ENCODE peak calls at places on chromosome 2, in five cellular contexts. One of them, this sample, is unnamed. For H3K4me1, the result is how much of the 10 kb centered on the place peaks cover.

GRCh38 chr2:187379869-187380268 is 68.2 kb downstream of the CALCRL start:
- DNase-seq in effector memory CD4-positive, alpha-beta T cell: no peak
- DNase-seq in upper lobe of right lung: no peak
- DNase-seq in adrenal gland: no peak
- DNase-seq in Peyer's patch: no peak
- DNase-seq in this sample: no peak

GRCh38 chr2:20431772-20432171 is 15.1 kb upstream of the RHOB start:
- DNase-seq in effector memory CD4-positive, alpha-beta T cell: no peak
- DNase-seq in upper lobe of right lung: no peak
- DNase-seq in adrenal gland: no peak
- DNase-seq in Peyer's patch: no peak
- DNase-seq in this sample: no peak

GRCh38 chr2:60873381-60873780 is 8.0 kb upstream of the REL start:
- DNase-seq in effector memory CD4-positive, alpha-beta T cell: no peak
- DNase-seq in upper lobe of right lung: no peak
- DNase-seq in adrenal gland: no peak
- DNase-seq in Peyer's patch: no peak
- DNase-seq in this sample: no peak

GRCh38 chr2:15957881-15958713 is 17.7 kb downstream of the MYCN start:
- DNase-seq in effector memory CD4-positive, alpha-beta T cell: no peak
- DNase-seq in upper lobe of right lung: no peak
- DNase-seq in adrenal gland: no peak
- DNase-seq in Peyer's patch: no peak
- DNase-seq in this sample: no peak

GRCh38 chr2:102520009-102520408 is 47.0 kb downstream of the SLC9A4 start:
- DNase-seq in effector memory CD4-positive, alpha-beta T cell: no peak
- DNase-seq in upper lobe of right lung: no peak
- DNase-seq in adrenal gland: peak
- DNase-seq in Peyer's patch: no peak
- DNase-seq in this sample: no peak

GRCh38 chr2:6510547-6510946 is 355.2 kb downstream of the CMPK2 start:
- DNase-seq in effector memory CD4-positive, alpha-beta T cell: no peak
- DNase-seq in upper lobe of right lung: no peak
- DNase-seq in adrenal gland: no peak
- DNase-seq in Peyer's patch: no peak
- DNase-seq in this sample: no peak

GRCh38 chr2:121790276-121790956 is 35.0 kb downstream of the TSN start:
- DNase-seq in effector memory CD4-positive, alpha-beta T cell: no peak
- DNase-seq in upper lobe of right lung: no peak
- DNase-seq in adrenal gland: no peak
- DNase-seq in Peyer's patch: no peak
- DNase-seq in this sample: no peak

GRCh38 chr2:15745329-15745728 is 153.7 kb downstream of the DDX1 start:
- DNase-seq in effector memory CD4-positive, alpha-beta T cell: no peak
- DNase-seq in upper lobe of right lung: no peak
- DNase-seq in adrenal gland: no peak
- DNase-seq in Peyer's patch: no peak
- DNase-seq in this sample: no peak

GRCh38 chr2:25337276-25337675 is 4.4 kb downstream of the DNMT3A start:
- DNase-seq in effector memory CD4-positive, alpha-beta T cell: no peak
- DNase-seq in upper lobe of right lung: no peak
- DNase-seq in adrenal gland: no peak
- DNase-seq in Peyer's patch: no peak
- DNase-seq in this sample: no peak

GRCh38 chr2:30920511-30920910 is 113.3 kb upstream of the CAPN13 start:
- DNase-seq in effector memory CD4-positive, alpha-beta T cell: no peak
- DNase-seq in upper lobe of right lung: no peak
- DNase-seq in adrenal gland: no peak
- DNase-seq in Peyer's patch: no peak
- DNase-seq in this sample: no peak

GRCh38 chr2:68062680-68063387 is at the start of gene C1D:
- DNase-seq in effector memory CD4-positive, alpha-beta T cell: peak
- DNase-seq in upper lobe of right lung: peak
- DNase-seq in adrenal gland: peak
- DNase-seq in Peyer's patch: peak
- DNase-seq in this sample: peak

GRCh38 chr2:227297052-227297451 is 28.0 kb upstream of the MFF start:
- DNase-seq in effector memory CD4-positive, alpha-beta T cell: no peak
- DNase-seq in upper lobe of right lung: no peak
- DNase-seq in adrenal gland: no peak
- DNase-seq in Peyer's patch: no peak
- DNase-seq in this sample: no peak

GRCh38 chr2:216222650-216223352 is 113.7 kb downstream of the XRCC5 start:
- DNase-seq in effector memory CD4-positive, alpha-beta T cell: no peak
- DNase-seq in upper lobe of right lung: no peak
- DNase-seq in adrenal gland: no peak
- DNase-seq in Peyer's patch: no peak
- DNase-seq in this sample: no peak
- H3K4me1 ChIP-seq in effector memory CD4-positive, alpha-beta T cell: under half
- H3K4me1 ChIP-seq in upper lobe of right lung: under half
- H3K4me1 ChIP-seq in adrenal gland: under half
- H3K4me1 ChIP-seq in Peyer's patch: under half
- H3K4me1 ChIP-seq in this sample: under half

GRCh38 chr2:28400921-28401320 is 8.3 kb downstream of the FOSL2 start:
- DNase-seq in effector memory CD4-positive, alpha-beta T cell: no peak
- DNase-seq in upper lobe of right lung: no peak
- DNase-seq in adrenal gland: no peak
- DNase-seq in Peyer's patch: no peak
- DNase-seq in this sample: no peak

GRCh38 chr2:28401948-28402550 is 9.4 kb downstream of the FOSL2 start:
- DNase-seq in effector memory CD4-positive, alpha-beta T cell: no peak
- DNase-seq in upper lobe of right lung: no peak
- DNase-seq in adrenal gland: no peak
- DNase-seq in Peyer's patch: peak
- DNase-seq in this sample: no peak

GRCh38 chr2:28400434-28400833 is 7.8 kb downstream of the FOSL2 start:
- DNase-seq in effector memory CD4-positive, alpha-beta T cell: no peak
- DNase-seq in upper lobe of right lung: no peak
- DNase-seq in adrenal gland: no peak
- DNase-seq in Peyer's patch: peak
- DNase-seq in this sample: no peak

GRCh38 chr2:28399946-28400345 is 7.3 kb downstream of the FOSL2 start:
- DNase-seq in effector memory CD4-positive, alpha-beta T cell: no peak
- DNase-seq in upper lobe of right lung: no peak
- DNase-seq in adrenal gland: no peak
- DNase-seq in Peyer's patch: peak
- DNase-seq in this sample: no peak

DNA sequence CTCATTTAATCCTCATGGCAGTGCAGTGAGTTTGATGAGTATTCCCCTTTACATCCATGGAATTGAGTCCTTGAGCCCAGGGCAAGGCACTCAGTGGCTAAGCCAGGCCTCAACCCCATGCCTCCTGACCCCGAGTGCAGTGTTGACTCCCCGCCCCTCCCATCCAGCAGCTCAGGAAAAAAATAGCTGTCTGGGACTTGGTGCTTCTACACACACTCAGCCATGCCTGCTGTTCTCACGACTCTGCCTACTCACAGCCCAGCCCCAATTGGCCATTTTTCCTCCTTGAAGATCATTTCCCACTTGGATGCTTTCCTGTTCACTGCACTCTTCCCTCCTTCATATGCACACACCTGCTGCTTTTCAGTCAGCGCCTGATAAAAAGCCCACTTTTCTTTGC is 8.8 kb downstream of the FOSL2 start:
- DNase-seq in effector memory CD4-positive, alpha-beta T cell: no peak
- DNase-seq in upper lobe of right lung: no peak
- DNase-seq in adrenal gland: peak
- DNase-seq in Peyer's patch: peak
- DNase-seq in this sample: no peak
- H3K4me1 ChIP-seq in effector memory CD4-positive, alpha-beta T cell: under half
- H3K4me1 ChIP-seq in upper lobe of right lung: half or more
- H3K4me1 ChIP-seq in adrenal gland: half or more
- H3K4me1 ChIP-seq in Peyer's patch: under half
- H3K4me1 ChIP-seq in this sample: under half

DNA sequence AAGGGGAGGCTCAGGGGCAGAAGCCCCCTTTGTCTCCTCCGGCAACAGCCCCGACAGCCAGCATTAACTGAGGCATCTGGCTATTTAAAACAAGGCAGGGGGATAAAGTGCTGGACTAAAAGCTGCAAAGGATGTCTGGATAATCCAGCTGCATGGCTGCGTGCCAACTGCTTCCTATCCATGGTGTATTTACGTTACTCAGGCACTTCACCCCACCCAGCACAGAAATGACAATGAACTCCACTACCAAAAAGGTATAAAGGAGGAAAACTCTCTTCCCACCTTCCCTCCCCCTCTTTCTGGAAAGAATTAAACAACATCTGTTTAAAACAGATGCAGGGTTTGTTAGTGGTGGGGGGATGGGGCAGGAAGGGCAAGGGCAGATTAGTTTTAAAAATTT is 82.5 kb downstream of the SPRED2 start:
- DNase-seq in effector memory CD4-positive, alpha-beta T cell: no peak
- DNase-seq in upper lobe of right lung: no peak
- DNase-seq in adrenal gland: peak
- DNase-seq in Peyer's patch: peak
- DNase-seq in this sample: peak
- H3K4me1 ChIP-seq in effector memory CD4-positive, alpha-beta T cell: under half
- H3K4me1 ChIP-seq in upper lobe of right lung: under half
- H3K4me1 ChIP-seq in adrenal gland: under half
- H3K4me1 ChIP-seq in Peyer's patch: under half
- H3K4me1 ChIP-seq in this sample: under half

GRCh38 chr2:70528276-70528675 is 25.4 kb downstream of the TGFA start:
- DNase-seq in effector memory CD4-positive, alpha-beta T cell: no peak
- DNase-seq in upper lobe of right lung: no peak
- DNase-seq in adrenal gland: no peak
- DNase-seq in Peyer's patch: no peak
- DNase-seq in this sample: no peak
- H3K4me1 ChIP-seq in effector memory CD4-positive, alpha-beta T cell: under half
- H3K4me1 ChIP-seq in upper lobe of right lung: under half
- H3K4me1 ChIP-seq in adrenal gland: under half
- H3K4me1 ChIP-seq in Peyer's patch: under half
- H3K4me1 ChIP-seq in this sample: under half

GRCh38 chr2:197292614-197293013 is 18.0 kb downstream of the ANKRD44 start:
- DNase-seq in effector memory CD4-positive, alpha-beta T cell: no peak
- DNase-seq in upper lobe of right lung: no peak
- DNase-seq in adrenal gland: no peak
- DNase-seq in Peyer's patch: no peak
- DNase-seq in this sample: no peak

GRCh38 chr2:197296861-197297260 is 13.7 kb downstream of the ANKRD44 start:
- DNase-seq in effector memory CD4-positive, alpha-beta T cell: no peak
- DNase-seq in upper lobe of right lung: no peak
- DNase-seq in adrenal gland: no peak
- DNase-seq in Peyer's patch: no peak
- DNase-seq in this sample: no peak

GRCh38 chr2:197293252-197294007 is 17.1 kb downstream of the ANKRD44 start:
- DNase-seq in effector memory CD4-positive, alpha-beta T cell: no peak
- DNase-seq in upper lobe of right lung: no peak
- DNase-seq in adrenal gland: no peak
- DNase-seq in Peyer's patch: no peak
- DNase-seq in this sample: no peak

GRCh38 chr2:197297262-197297661 is 13.3 kb downstream of the ANKRD44 start:
- DNase-seq in effector memory CD4-positive, alpha-beta T cell: no peak
- DNase-seq in upper lobe of right lung: no peak
- DNase-seq in adrenal gland: no peak
- DNase-seq in Peyer's patch: no peak
- DNase-seq in this sample: no peak

GRCh38 chr2:197294260-197294659 is 16.3 kb downstream of the ANKRD44 start:
- DNase-seq in effector memory CD4-positive, alpha-beta T cell: no peak
- DNase-seq in upper lobe of right lung: no peak
- DNase-seq in adrenal gland: no peak
- DNase-seq in Peyer's patch: no peak
- DNase-seq in this sample: no peak
- H3K4me1 ChIP-seq in effector memory CD4-positive, alpha-beta T cell: under half
- H3K4me1 ChIP-seq in upper lobe of right lung: under half
- H3K4me1 ChIP-seq in adrenal gland: under half
- H3K4me1 ChIP-seq in Peyer's patch: under half
- H3K4me1 ChIP-seq in this sample: under half

GRCh38 chr2:3654464-3655225 is 3.4 kb upstream of the ALLC start:
- DNase-seq in effector memory CD4-positive, alpha-beta T cell: no peak
- DNase-seq in upper lobe of right lung: no peak
- DNase-seq in adrenal gland: no peak
- DNase-seq in Peyer's patch: peak
- DNase-seq in this sample: no peak
- H3K4me1 ChIP-seq in effector memory CD4-positive, alpha-beta T cell: under half
- H3K4me1 ChIP-seq in upper lobe of right lung: under half
- H3K4me1 ChIP-seq in adrenal gland: under half
- H3K4me1 ChIP-seq in Peyer's patch: under half
- H3K4me1 ChIP-seq in this sample: under half

DNA sequence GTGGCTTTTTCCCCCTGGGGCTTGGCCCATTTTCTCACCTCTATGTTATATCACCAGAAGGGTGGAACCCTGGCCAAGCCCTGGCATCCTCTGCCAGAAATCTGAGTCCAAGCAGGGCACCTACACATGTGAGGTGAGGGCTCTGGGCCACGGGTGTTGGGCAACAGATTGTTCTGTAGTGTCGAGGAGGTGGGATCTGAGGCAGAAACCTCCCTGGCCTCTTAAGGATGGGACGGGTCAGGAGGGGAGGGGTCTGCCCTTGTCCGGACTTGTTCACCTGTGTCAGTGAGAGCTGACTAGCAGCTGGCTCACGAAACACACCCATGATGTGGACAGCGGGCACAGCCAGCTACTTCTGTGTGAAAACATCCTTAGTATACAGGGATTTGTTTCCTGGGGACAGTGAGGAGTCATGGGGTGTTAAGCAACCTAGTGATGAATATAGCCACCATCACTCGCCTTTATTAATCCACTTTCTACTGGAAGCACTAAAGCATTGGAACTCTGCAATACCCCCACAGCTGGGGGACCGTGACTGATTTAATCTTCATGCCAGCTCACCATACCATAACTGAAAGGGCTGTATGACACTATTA is 35.6 kb downstream of the EPAS1 start:
- DNase-seq in effector memory CD4-positive, alpha-beta T cell: no peak
- DNase-seq in upper lobe of right lung: no peak
- DNase-seq in adrenal gland: no peak
- DNase-seq in Peyer's patch: no peak
- DNase-seq in this sample: peak
- H3K4me1 ChIP-seq in effector memory CD4-positive, alpha-beta T cell: under half
- H3K4me1 ChIP-seq in upper lobe of right lung: half or more
- H3K4me1 ChIP-seq in adrenal gland: under half
- H3K4me1 ChIP-seq in Peyer's patch: under half
- H3K4me1 ChIP-seq in this sample: half or more

GRCh38 chr2:27773959-27774358 is 2.4 kb downstream of the MRPL33 start:
- DNase-seq in effector memory CD4-positive, alpha-beta T cell: no peak
- DNase-seq in upper lobe of right lung: no peak
- DNase-seq in adrenal gland: no peak
- DNase-seq in Peyer's patch: no peak
- DNase-seq in this sample: no peak

GRCh38 chr2:27779417-27780055 is 8.0 kb downstream of the MRPL33 start:
- DNase-seq in effector memory CD4-positive, alpha-beta T cell: no peak
- DNase-seq in upper lobe of right lung: no peak
- DNase-seq in adrenal gland: no peak
- DNase-seq in Peyer's patch: no peak
- DNase-seq in this sample: no peak

GRCh38 chr2:27772804-27773203 is 1.3 kb downstream of the MRPL33 start:
- DNase-seq in effector memory CD4-positive, alpha-beta T cell: no peak
- DNase-seq in upper lobe of right lung: no peak
- DNase-seq in adrenal gland: no peak
- DNase-seq in Peyer's patch: no peak
- DNase-seq in this sample: no peak

GRCh38 chr2:27776696-27777095 is 5.2 kb downstream of the MRPL33 start:
- DNase-seq in effector memory CD4-positive, alpha-beta T cell: no peak
- DNase-seq in upper lobe of right lung: no peak
- DNase-seq in adrenal gland: no peak
- DNase-seq in Peyer's patch: no peak
- DNase-seq in this sample: no peak

DNA sequence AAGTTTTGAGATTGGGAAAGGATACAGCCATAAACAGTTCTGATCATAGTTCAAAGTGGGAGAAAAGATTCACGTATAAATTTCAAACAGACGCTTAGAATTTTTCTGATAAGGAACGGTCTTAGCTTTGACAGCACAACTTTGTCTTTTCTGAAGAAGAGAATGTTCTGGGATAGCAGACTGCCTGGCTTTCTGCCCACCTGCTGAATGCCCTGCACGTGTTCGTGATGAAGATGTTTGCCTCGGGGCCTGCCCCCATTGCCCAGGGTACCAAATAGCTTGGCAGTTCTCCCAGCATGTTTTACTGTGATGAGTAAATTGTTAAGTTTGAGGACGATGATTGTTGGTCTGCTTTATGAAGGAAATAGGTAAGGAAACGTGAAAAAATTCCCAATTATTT is 4.6 kb downstream of the MRPL33 start:
- DNase-seq in effector memory CD4-positive, alpha-beta T cell: no peak
- DNase-seq in upper lobe of right lung: no peak
- DNase-seq in adrenal gland: peak
- DNase-seq in Peyer's patch: no peak
- DNase-seq in this sample: peak
- H3K4me1 ChIP-seq in effector memory CD4-positive, alpha-beta T cell: under half
- H3K4me1 ChIP-seq in upper lobe of right lung: under half
- H3K4me1 ChIP-seq in adrenal gland: half or more
- H3K4me1 ChIP-seq in Peyer's patch: under half
- H3K4me1 ChIP-seq in this sample: under half

This sample was measured in RWPE2.